ENCODE peak calls at places on chromosomes 12 and 14, in four cellular contexts. R is stimulated activated CD8-positive, alpha-beta memory T cell treated with anti-CD3 and anti-CD28 coated beads, Interleukin-2, amount 100 ng/mL, for 1 hour; W is CD4-positive, alpha-beta T cell; F is GM23338. D is an unnamed sample.

GRCh38 chr12:12807970-12808702 is 5.0 kb upstream of the DDX47 start:
- DNase-seq in R (no peak), W (peak), F (no peak), D (peak)

GRCh38 chr12:83821967-83822366 is 1090.6 kb downstream of the SLC6A15 start:
- DNase-seq in W (no peak), F (no peak), R (no peak), D (no peak)

GRCh38 chr12:7705846-7706245 is 5.4 kb upstream of the DPPA3 start:
- DNase-seq in R (no peak), F (no peak), W (no peak), D (no peak)

GRCh38 chr12:63319386-63319785 is 168.4 kb upstream of the AVPR1A start:
- DNase-seq in F (peak), R (no peak), W (no peak), D (no peak)

GRCh38 chr14:21163721-21164120 is 7.9 kb upstream of the OR5AU1 start:
- DNase-seq in W (no peak), F (no peak), R (no peak), D (no peak)

GRCh38 chr12:29782821-29783772 is 645 bp downstream of the TMTC1 start:
- DNase-seq in R (no peak), W (no peak), F (peak), D (no peak)

GRCh38 chr14:47678157-47678556 is 2.8 kb upstream of the MDGA2 start:
- DNase-seq in R (no peak), W (no peak), F (peak), D (no peak)

GRCh38 chr14:21399311-21399870 is 15.6 kb upstream of the SUPT16H start:
- DNase-seq in F (no peak), W (no peak), R (no peak), D (no peak)

GRCh38 chr14:36067428-36068187 is 108.9 kb downstream of the PTCSC3 start:
- DNase-seq in W (no peak), F (no peak), R (no peak), D (no peak)

GRCh38 chr14:53295985-53296582 is 143.0 kb upstream of the DDHD1 start:
- DNase-seq in F (peak), W (no peak), R (no peak), D (no peak)

GRCh38 chr14:105074601-105075053 is 9.4 kb upstream of the GPR132 start:
- DNase-seq in R (no peak), W (no peak), F (no peak), D (no peak)

GRCh38 chr12:42135264-42135814 is 9.3 kb downstream of the GXYLT1 start:
- DNase-seq in R (no peak), W (no peak), F (no peak), D (no peak)

GRCh38 chr12:14256555-14257169 is 108.8 kb upstream of the ATF7IP start:
- DNase-seq in R (peak), F (peak), W (peak), D (peak)

GRCh38 chr12:116346751-116347150 is 69.3 kb upstream of the MED13L start:
- DNase-seq in F (no peak), W (no peak), R (no peak), D (no peak)

GRCh38 chr14:91412939-91413338 is 4.7 kb downstream of the CCDC88C start:
- DNase-seq in F (no peak), W (no peak), R (no peak), D (no peak)

GRCh38 chr12:31890295-31891285 is 68.6 kb upstream of the RESF1 start:
- DNase-seq in F (no peak), W (no peak), R (no peak), D (no peak)

GRCh38 chr12:110704750-110705149 is 15.8 kb upstream of the HVCN1 start:
- DNase-seq in F (peak), R (no peak), W (no peak), D (no peak)

GRCh38 chr12:11765817-11766794 is 116.6 kb downstream of the ETV6 start:
- DNase-seq in F (no peak), W (peak), R (no peak), D (peak)

GRCh38 chr12:226401-226800 is 12.4 kb upstream of the SLC6A12 start:
- DNase-seq in R (no peak), W (no peak), F (peak), D (no peak)

GRCh38 chr14:52876311-52876710 is 74.5 kb downstream of the FERMT2 start:
- DNase-seq in W (no peak), R (no peak), F (peak), D (no peak)

GRCh38 chr14:42869681-42870080 is 1263.0 kb downstream of the LRFN5 start:
- DNase-seq in R (no peak), F (no peak), W (no peak), D (no peak)

GRCh38 chr14:22070119-22070982 is 396.7 kb upstream of the OR4E1 start:
- DNase-seq in W (peak), F (peak), R (no peak), D (peak)

GRCh38 chr12:32230607-32230982 is 123.9 kb downstream of the BICD1 start:
- DNase-seq in F (peak), W (no peak), R (no peak), D (no peak)

GRCh38 chr12:27619308-27619707 is 76.9 kb upstream of the REP15 start:
- DNase-seq in F (no peak), R (no peak), W (no peak), D (no peak)

GRCh38 chr14:89233184-89233583 is 183.8 kb downstream of the FOXN3 start:
- DNase-seq in F (no peak), R (no peak), W (no peak), D (no peak)

GRCh38 chr12:5565933-5566632 is 134.2 kb downstream of the NTF3 start:
- DNase-seq in W (no peak), F (no peak), R (no peak), D (no peak)

GRCh38 chr12:31850268-31850667 is 108.9 kb upstream of the RESF1 start:
- DNase-seq in R (no peak), F (no peak), W (no peak), D (no peak)

GRCh38 chr12:122087431-122088180 is 9.1 kb downstream of the MLXIP start:
- DNase-seq in F (no peak), R (no peak), W (no peak), D (no peak)

GRCh38 chr12:116455540-116456306 is 103.5 kb upstream of the MAP1LC3B2 start:
- DNase-seq in R (no peak), W (no peak), F (peak), D (no peak)

GRCh38 chr12:51263341-51263740 is 6.9 kb downstream of the SMAGP start:
- DNase-seq in R (no peak), W (no peak), F (no peak), D (no peak)

D was measured in activated T-helper 9 cell treated with anti-CD3 and anti-CD28 coated beads, Interleukin-2, amount 50 U/mL, for 16 hours.